ENCODE peak calls at places on chromosome 13, in nine cellular contexts. W is NCI-H226, P is T-cell, J is GM10248, O is choroid plexus epithelial cell, A is NCI-H1092 treated with DMSO at 0.1 percent for 48 hours, C is substantia nigra, D is HL-60, R is heart left ventricle. L is an unnamed sample.

GRCh38 chr13:98810746-98811145 is 58.3 kb upstream of the SLC15A1 start:
- DNase-seq in W (no peak), P (no peak), J (no peak), O (no peak), A (no peak), C (no peak), D (no peak), R (no peak), L (no peak)

GRCh38 chr13:76516013-76516412 is 370.2 kb downstream of the KCTD12 start:
- DNase-seq in W (peak), P (no peak), J (no peak), O (peak), A (no peak), C (no peak), D (no peak), R (no peak), L (no peak)

GRCh38 chr13:52455677-52456041 is 381 bp downstream of the CKAP2 start:
- DNase-seq in W (peak), P (peak), J (peak), O (peak), A (peak), C (peak), D (no peak), R (peak), L (peak)

GRCh38 chr13:23551213-23552008 is 18.8 kb upstream of the TNFRSF19 start:
- DNase-seq in W (no peak), P (no peak), J (no peak), O (no peak), A (no peak), C (no peak), D (no peak), R (no peak), L (no peak)

GRCh38 chr13:94435604-94436226 is 43.8 kb downstream of the DCT start:
- DNase-seq in W (no peak), P (no peak), J (peak), O (peak), A (peak), C (no peak), D (no peak), R (no peak), L (no peak)

GRCh38 chr13:113951246-113951999 is 22.5 kb downstream of the C13orf46 start:
- DNase-seq in W (peak), P (no peak), J (peak), O (peak), A (peak), C (peak), D (peak), R (peak), L (no peak)

GRCh38 chr13:113324336-113324882 is 27.4 kb downstream of the LAMP1 start:
- DNase-seq in W (no peak), P (no peak), J (no peak), O (no peak), A (no peak), C (no peak), D (no peak), R (no peak), L (no peak)

GRCh38 chr13:87810391-87810801 is 139.2 kb downstream of the SLITRK5 start:
- DNase-seq in W (no peak), P (no peak), J (no peak), O (no peak), A (no peak), C (no peak), D (peak), R (no peak), L (no peak)

GRCh38 chr13:109750376-109750775 is 36.0 kb downstream of the IRS2 start:
- DNase-seq in W (no peak), P (no peak), J (no peak), O (no peak), A (no peak), C (no peak), D (no peak), R (no peak), L (no peak)

GRCh38 chr13:31469377-31469776 is 269.6 kb downstream of the B3GLCT start:
- DNase-seq in W (no peak), P (no peak), J (no peak), O (no peak), A (no peak), C (no peak), D (no peak), R (no peak), L (no peak)

GRCh38 chr13:31452525-31452924 is 252.8 kb downstream of the B3GLCT start:
- DNase-seq in W (no peak), P (no peak), J (no peak), O (no peak), A (no peak), C (no peak), D (no peak), R (no peak), L (no peak)

GRCh38 chr13:66219493-66219892 is 1010.6 kb downstream of the PCDH9 start:
- DNase-seq in W (no peak), P (no peak), J (no peak), O (no peak), A (no peak), C (no peak), D (no peak), R (no peak), L (no peak)

GRCh38 chr13:48494874-48495273 is 38.0 kb downstream of the RCBTB2 start:
- DNase-seq in W (no peak), P (no peak), J (no peak), O (no peak), A (no peak), C (no peak), D (no peak), R (no peak), L (no peak)

GRCh38 chr13:100543872-100544602 is 44.6 kb downstream of the GGACT start:
- DNase-seq in W (no peak), P (no peak), J (no peak), O (peak), A (no peak), C (no peak), D (no peak), R (no peak), L (no peak)

GRCh38 chr13:113970810-113971470 is 2.9 kb downstream of the C13orf46 start:
- DNase-seq in W (peak), P (no peak), J (no peak), O (peak), A (no peak), C (no peak), D (no peak), R (peak), L (no peak)